ENCODE peak calls at places on chromosomes 13 and 19, in nine cellular contexts. V, P, H, F, T, C, K, E and G are unnamed samples.

GRCh38 chr13:23671367-23671766 is 101.2 kb downstream of the TNFRSF19 start:
- DNase-seq in F (no peak), K (no peak), C (peak), H (no peak), E (no peak), P (no peak), V (no peak), T (no peak), G (no peak)

GRCh38 chr13:26656919-26657318 is 99.4 kb downstream of the WASF3 start:
- DNase-seq in E (no peak), K (no peak), H (no peak), P (no peak), C (peak), V (no peak), T (peak), F (no peak), G (no peak)

GRCh38 chr19:46441775-46442332 is 13.1 kb upstream of the PNMA8C start:
- DNase-seq in E (no peak), K (no peak), P (no peak), V (no peak), T (no peak), C (no peak), H (no peak), F (no peak), G (no peak)

GRCh38 chr19:15142313-15142712 is 35.1 kb downstream of the SYDE1 start:
- DNase-seq in T (no peak), K (no peak), F (no peak), V (no peak), E (no peak), H (no peak), P (no peak), C (no peak), G (no peak)

GRCh38 chr19:4800591-4801081 is 9.1 kb downstream of the FEM1A start:
- DNase-seq in V (no peak), F (no peak), K (no peak), C (no peak), P (no peak), H (peak), E (no peak), T (peak), G (no peak)

GRCh38 chr19:17806945-17807344 is 12.0 kb downstream of the B3GNT3 start:
- DNase-seq in C (no peak), H (no peak), E (no peak), V (no peak), F (no peak), K (no peak), P (no peak), T (no peak), G (no peak)

GRCh38 chr19:14545716-14546082 is 16.3 kb downstream of the TECR start:
- DNase-seq in K (no peak), T (no peak), E (no peak), V (no peak), H (no peak), F (no peak), C (no peak), P (no peak), G (no peak)

GRCh38 chr19:23410155-23410554 is 14.9 kb upstream of the ZNF91 start:
- DNase-seq in C (no peak), V (no peak), F (no peak), P (no peak), H (no peak), T (no peak), K (peak), E (no peak), G (no peak)

GRCh38 chr19:47095707-47096704 is 17.6 kb downstream of the ZC3H4 start:
- DNase-seq in C (no peak), T (peak), K (no peak), F (no peak), P (no peak), E (peak), V (no peak), H (peak), G (no peak)

GRCh38 chr19:29431332-29431731 is 94.5 kb upstream of the VSTM2B start:
- DNase-seq in H (no peak), T (no peak), E (no peak), P (no peak), K (no peak), C (no peak), V (no peak), F (no peak), G (no peak)

GRCh38 chr13:26600345-26600761 is 42.9 kb downstream of the WASF3 start:
- DNase-seq in P (no peak), F (no peak), K (no peak), E (no peak), T (no peak), H (no peak), V (no peak), C (no peak), G (no peak)

GRCh38 chr19:43983544-43983911 is 460 bp upstream of the ZNF155 start:
- DNase-seq in V (no peak), T (no peak), E (no peak), K (no peak), F (no peak), P (no peak), H (no peak), C (no peak), G (no peak)

GRCh38 chr13:87280139-87280538 is 391.0 kb upstream of the SLITRK5 start:
- DNase-seq in H (no peak), F (no peak), V (no peak), P (no peak), E (no peak), C (no peak), K (no peak), T (peak), G (no peak)

GRCh38 chr13:23510544-23510916 is 59.7 kb upstream of the TNFRSF19 start:
- DNase-seq in H (no peak), E (no peak), K (no peak), V (no peak), T (no peak), P (no peak), F (no peak), C (no peak), G (no peak)

GRCh38 chr19:54029930-54030490 is 33.7 kb downstream of the VSTM1 start:
- DNase-seq in C (no peak), T (peak), P (peak), V (peak), H (no peak), F (peak), K (no peak), E (peak), G (peak)

GRCh38 chr19:47735131-47735530 is 10.2 kb upstream of the NOP53 start:
- DNase-seq in P (no peak), C (no peak), V (peak), F (no peak), T (no peak), H (no peak), E (no peak), K (no peak), G (no peak)

GRCh38 chr13:91078093-91078679 is 269.3 kb upstream of the MIR17HG start:
- DNase-seq in V (no peak), F (no peak), E (no peak), P (peak), K (no peak), H (no peak), C (no peak), T (peak), G (no peak)
- TF ChIP-seq CTCF in V (peak), F (no peak), E (peak), P (peak), K (no peak), H (no peak), C (no peak), T (peak), G (no peak)

DNA sequence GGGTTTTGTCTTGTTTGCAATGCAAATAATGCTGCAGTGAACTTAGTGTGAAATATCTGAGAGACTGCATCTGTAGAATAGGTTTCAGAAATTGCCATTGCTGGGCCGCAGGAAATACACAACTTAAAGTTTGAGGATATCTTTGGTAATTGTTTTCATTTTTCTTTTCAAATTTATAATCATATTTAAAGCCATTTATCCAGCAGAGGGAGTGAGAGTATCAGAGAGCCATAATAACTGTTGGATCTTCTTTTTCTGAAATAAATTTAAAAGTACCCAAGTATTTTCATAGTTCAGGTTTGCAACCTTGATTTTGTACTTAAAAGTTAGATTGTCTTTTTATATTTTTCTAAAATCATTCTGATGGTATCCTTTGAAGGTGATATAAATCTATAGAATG is 99.4 kb downstream of the ZMYM2 start:
- DNase-seq in H (no peak), E (no peak), C (no peak), P (no peak), F (no peak), V (no peak), K (no peak), T (peak), G (no peak)
- TF ChIP-seq CTCF in H (no peak), E (no peak), C (no peak), P (no peak), F (no peak), V (no peak), K (no peak), T (peak), G (no peak)

DNA sequence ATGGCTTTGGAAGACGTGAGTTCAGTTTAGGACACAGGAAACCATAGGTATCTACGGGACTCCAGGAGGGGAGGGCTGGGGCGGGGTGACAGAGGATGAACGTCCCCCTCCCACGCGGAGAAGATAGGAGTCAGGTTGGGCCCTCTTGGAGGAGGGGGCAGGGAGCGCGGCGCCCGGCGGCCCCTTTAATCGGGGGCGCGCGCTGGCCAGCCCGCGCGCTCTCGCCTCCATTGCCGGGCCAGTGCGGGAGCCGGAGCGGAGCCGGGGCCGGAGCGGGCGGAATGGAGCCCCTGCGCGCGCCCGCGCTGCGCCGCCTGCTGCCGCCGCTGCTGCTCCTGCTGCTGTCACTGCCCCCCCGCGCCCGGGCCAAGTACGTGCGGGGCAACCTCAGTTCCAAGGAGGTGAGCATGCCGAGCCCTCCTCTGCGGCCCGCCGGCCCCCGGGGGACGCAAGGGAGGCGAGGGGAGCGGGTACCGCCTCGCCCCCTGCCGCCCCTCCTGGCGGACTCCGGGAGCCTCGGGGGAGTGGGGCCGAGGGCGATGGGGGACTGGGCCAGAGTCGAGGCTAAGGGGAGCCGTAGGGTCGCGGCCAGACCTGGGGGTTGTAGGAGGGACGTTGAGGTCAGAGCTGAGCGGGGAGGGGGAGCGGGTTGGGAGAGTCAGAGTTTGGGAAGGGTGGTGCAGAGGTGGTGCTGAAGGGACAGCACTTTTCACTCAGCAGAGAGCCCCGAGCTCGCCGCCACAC is at the start of gene TMEM145:
- DNase-seq in T (no peak), K (no peak), V (peak), P (peak), E (peak), F (no peak), H (peak), C (no peak), G (no peak)
- TF ChIP-seq CTCF in T (no peak), K (no peak), V (no peak), P (peak), E (no peak), F (peak), H (no peak), C (no peak), G (no peak)

DNA sequence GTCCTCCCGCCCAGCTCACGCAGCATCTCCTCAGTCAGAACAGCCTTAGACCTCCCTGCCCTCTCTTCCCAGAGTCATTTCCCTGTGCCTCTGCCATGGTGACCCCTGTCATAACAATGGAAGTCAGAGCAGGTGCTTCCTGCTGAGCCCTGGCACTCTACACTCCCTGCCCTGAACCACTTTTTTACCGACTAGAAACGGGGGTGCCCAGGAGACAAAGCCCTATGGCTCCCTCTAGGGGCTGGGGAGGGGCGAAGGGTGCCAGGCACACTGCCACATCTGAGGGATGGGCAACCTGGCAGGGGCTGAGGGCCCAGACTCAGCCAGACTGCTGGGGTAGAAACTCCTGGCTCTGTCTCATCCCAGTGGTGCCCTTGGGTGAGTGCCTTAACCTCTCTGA is 16.4 kb downstream of the ZNF574 start:
- DNase-seq in C (no peak), K (no peak), F (peak), E (peak), H (no peak), P (peak), T (peak), V (peak), G (no peak)
- TF ChIP-seq CTCF in C (peak), K (no peak), F (peak), E (peak), H (peak), P (peak), T (peak), V (no peak), G (peak)